ENCODE peak calls at places on chromosomes 12 and 14, in nine cellular contexts. P is WTC11, H is A549, S is IMR-90, O is tibial artery, L is epithelial cell of esophagus, E is nephron progenitor cell, K is PC-3, A is retinal pigment epithelial cell. R is an unnamed sample.

GRCh38 chr12:105723066-105723465 is 392.6 kb downstream of the C12orf75 start:
- DNase-seq in H (no peak), A (no peak), S (no peak), E (no peak), K (no peak), P (no peak), O (no peak), L (no peak), R (no peak)

GRCh38 chr14:73463411-73463810 is 5.1 kb upstream of the NUMB start:
- DNase-seq in A (no peak), E (no peak), K (peak), H (no peak), O (peak), L (peak), P (no peak), S (peak), R (peak)

GRCh38 chr14:45893127-45893526 is 640.1 kb upstream of the MIS18BP1 start:
- DNase-seq in H (no peak), A (no peak), K (no peak), S (no peak), P (no peak), O (no peak), L (no peak), E (no peak), R (no peak)

GRCh38 chr12:53090105-53090504 is 7.4 kb upstream of the IGFBP6 start:
- DNase-seq in H (no peak), A (no peak), K (no peak), E (no peak), P (no peak), L (no peak), S (no peak), O (peak), R (no peak)

GRCh38 chr12:99704458-99704857 is 56.9 kb downstream of the GARIN6 start:
- DNase-seq in A (no peak), L (no peak), K (no peak), P (no peak), E (no peak), O (no peak), H (no peak), S (no peak), R (no peak)

GRCh38 chr12:114673169-114673833 is 10.7 kb downstream of the TBX3 start:
- DNase-seq in L (no peak), O (no peak), P (no peak), S (peak), A (no peak), E (no peak), K (peak), H (no peak), R (no peak)

GRCh38 chr12:27513155-27513824 is 10.7 kb upstream of the PPFIBP1 start:
- DNase-seq in P (no peak), L (no peak), H (no peak), A (no peak), S (no peak), K (no peak), O (no peak), E (no peak), R (no peak)

GRCh38 chr12:45329238-45329637 is 113.3 kb downstream of the ANO6 start:
- DNase-seq in S (no peak), O (no peak), A (no peak), E (no peak), L (no peak), H (no peak), K (no peak), P (no peak), R (peak)

GRCh38 chr14:55448146-55448614 is 7.8 kb upstream of the TBPL2 start:
- DNase-seq in E (no peak), O (no peak), K (peak), P (no peak), A (peak), S (peak), H (peak), L (peak), R (peak)

GRCh38 chr12:82740129-82741000 is 53.7 kb downstream of the TMTC2 start:
- DNase-seq in S (peak), H (peak), A (peak), K (peak), P (no peak), E (no peak), L (peak), O (no peak), R (peak)

GRCh38 chr14:77612011-77612620 is 4.3 kb downstream of the SPTLC2 start:
- DNase-seq in P (no peak), L (peak), H (no peak), O (no peak), E (no peak), K (peak), A (no peak), S (peak), R (no peak)

GRCh38 chr12:124392271-124392990 is 97.5 kb downstream of the RFLNA start:
- DNase-seq in H (peak), A (no peak), S (peak), E (peak), P (peak), K (no peak), O (peak), L (no peak), R (peak)

GRCh38 chr14:102029956-102030355 is 56.9 kb downstream of the HSP90AA1 start:
- DNase-seq in O (no peak), L (no peak), A (peak), P (no peak), H (no peak), E (no peak), S (peak), K (peak), R (no peak)

GRCh38 chr12:15276088-15276698 is 46.1 kb upstream of the PTPRO start:
- DNase-seq in K (peak), S (peak), A (no peak), O (no peak), E (peak), P (no peak), H (peak), L (peak), R (peak)

GRCh38 chr12:72610854-72611358 is 338.7 kb downstream of the TRHDE start:
- DNase-seq in E (no peak), O (no peak), P (peak), A (no peak), H (no peak), S (no peak), K (no peak), L (no peak), R (no peak)

GRCh38 chr14:65015391-65015790 is 28.7 kb downstream of the FNTB start:
- DNase-seq in P (no peak), H (no peak), S (no peak), E (no peak), O (no peak), A (no peak), L (no peak), K (no peak), R (no peak)

GRCh38 chr12:100908501-100908900 is 113.9 kb downstream of the ANO4 start:
- DNase-seq in E (no peak), H (no peak), P (no peak), O (no peak), L (peak), S (peak), K (no peak), A (peak), R (peak)

GRCh38 chr14:105092124-105092911 is 27.1 kb upstream of the GPR132 start:
- DNase-seq in S (no peak), L (peak), A (no peak), O (peak), E (peak), P (no peak), H (peak), K (peak), R (peak)

GRCh38 chr12:132489078-132489601 is 811 bp upstream of the FBRSL1 start:
- DNase-seq in E (peak), P (no peak), H (no peak), A (no peak), O (peak), K (no peak), S (no peak), L (no peak), R (no peak)

GRCh38 chr12:104479141-104479662 is 22.5 kb downstream of the CHST11 start:
- DNase-seq in H (no peak), L (no peak), K (no peak), A (no peak), P (no peak), S (no peak), E (no peak), O (no peak), R (no peak)

GRCh38 chr14:68651075-68651474 is 141.8 kb downstream of the ZFP36L1 start:
- DNase-seq in K (no peak), P (no peak), E (no peak), A (no peak), S (no peak), H (no peak), L (no peak), O (peak), R (no peak)

GRCh38 chr12:49332891-49333371 is 4.1 kb downstream of the C1QL4 start:
- DNase-seq in S (no peak), E (no peak), P (no peak), A (no peak), H (no peak), K (no peak), L (no peak), O (no peak), R (no peak)

GRCh38 chr14:104600141-104600643 is 4.4 kb downstream of the TMEM179 start:
- DNase-seq in A (no peak), S (no peak), O (peak), E (no peak), K (no peak), L (no peak), P (no peak), H (peak), R (no peak)

GRCh38 chr14:22046063-22046462 is 372.4 kb upstream of the OR4E1 start:
- DNase-seq in O (no peak), A (no peak), H (no peak), P (no peak), K (no peak), E (no peak), L (no peak), S (no peak), R (no peak)

GRCh38 chr12:108635201-108635996 is 1.7 kb upstream of the SELPLG start:
- DNase-seq in O (peak), H (no peak), S (peak), P (no peak), L (no peak), K (no peak), E (no peak), A (no peak), R (no peak)

GRCh38 chr12:46453428-46453827 is 80.9 kb upstream of the SLC38A2 start:
- DNase-seq in P (no peak), E (no peak), A (no peak), H (no peak), O (no peak), L (peak), K (peak), S (no peak), R (no peak)

GRCh38 chr14:33280646-33281045 is 342.0 kb downstream of the NPAS3 start:
- DNase-seq in O (no peak), K (peak), A (no peak), L (peak), H (no peak), P (no peak), E (no peak), S (no peak), R (peak)

GRCh38 chr12:76337583-76337982 is 10.6 kb downstream of the BBS10 start:
- DNase-seq in E (no peak), O (no peak), A (no peak), L (no peak), H (no peak), K (peak), P (no peak), S (peak), R (peak)

GRCh38 chr14:23602181-23603095 is 23.8 kb upstream of the JPH4 start:
- DNase-seq in E (no peak), K (no peak), L (no peak), H (no peak), S (no peak), A (no peak), P (no peak), O (no peak), R (no peak)

GRCh38 chr14:35378638-35379568 is 25.6 kb downstream of the NFKBIA start:
- DNase-seq in L (no peak), E (no peak), A (no peak), O (peak), P (no peak), H (no peak), K (no peak), S (no peak), R (no peak)

GRCh38 chr14:32826404-32827082 is 112.1 kb upstream of the NPAS3 start:
- DNase-seq in P (peak), K (peak), S (no peak), E (no peak), O (no peak), L (no peak), H (no peak), A (no peak), R (no peak)

GRCh38 chr12:113347-113746 is 46.8 kb downstream of the IQSEC3 start:
- DNase-seq in K (peak), H (no peak), O (no peak), L (no peak), A (no peak), S (peak), E (no peak), P (no peak), R (no peak)

GRCh38 chr12:44674866-44675265 is 201.2 kb downstream of the NELL2 start:
- DNase-seq in H (no peak), K (no peak), P (no peak), S (no peak), O (no peak), A (no peak), E (no peak), L (no peak), R (no peak)

GRCh38 chr12:22287776-22288621 is 46.5 kb downstream of the ST8SIA1 start:
- DNase-seq in L (peak), H (no peak), A (no peak), O (no peak), E (no peak), K (no peak), S (peak), P (peak), R (no peak)

GRCh38 chr12:68667896-68668295 is 18.9 kb upstream of the NUP107 start:
- DNase-seq in O (no peak), P (no peak), K (no peak), L (no peak), H (no peak), E (no peak), S (no peak), A (no peak), R (no peak)

GRCh38 chr12:68667286-68667685 is 19.5 kb upstream of the NUP107 start:
- DNase-seq in S (no peak), E (no peak), O (no peak), P (no peak), A (no peak), K (no peak), L (no peak), H (no peak), R (no peak)

GRCh38 chr12:68665016-68665569 is 21.7 kb upstream of the NUP107 start:
- DNase-seq in A (no peak), L (no peak), P (no peak), H (no peak), O (no peak), S (no peak), K (no peak), E (no peak), R (no peak)
- TF ChIP-seq CTCF in A (no peak), L (no peak), P (no peak), H (no peak), O (peak), S (no peak), K (peak), E (no peak), R (no peak)

DNA sequence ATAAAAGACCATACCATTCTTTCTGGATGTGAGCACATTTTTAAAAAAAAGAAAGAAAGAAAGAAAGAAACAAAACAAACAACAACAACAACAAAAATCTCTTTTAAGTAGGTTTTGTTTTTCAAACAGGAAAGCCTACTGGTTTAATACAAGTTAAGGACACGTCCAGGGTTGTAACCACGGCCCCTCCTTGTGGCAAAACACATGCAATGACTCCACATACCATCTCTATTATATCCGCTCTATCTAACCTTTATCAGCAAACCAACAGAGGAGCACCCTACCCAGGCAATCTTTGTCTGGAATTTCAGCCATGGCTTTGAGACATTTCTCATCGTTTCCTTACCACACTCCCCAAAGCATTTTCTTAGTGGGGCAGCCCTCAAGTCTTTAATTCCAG is 360.5 kb upstream of the TMPO start:
- DNase-seq in A (peak), P (peak), H (no peak), O (no peak), K (peak), E (peak), S (no peak), L (peak), R (peak)
- TF ChIP-seq CTCF in A (peak), P (peak), H (peak), O (no peak), K (peak), E (peak), S (no peak), L (peak), R (peak)

GRCh38 chr12:32947203-32947795 is 50.7 kb upstream of the PKP2 start:
- DNase-seq in K (peak), S (no peak), H (peak), O (no peak), A (peak), E (no peak), L (peak), P (no peak), R (peak)
- TF ChIP-seq CTCF in K (peak), S (no peak), H (peak), O (no peak), A (peak), E (no peak), L (peak), P (no peak), R (peak)

DNA sequence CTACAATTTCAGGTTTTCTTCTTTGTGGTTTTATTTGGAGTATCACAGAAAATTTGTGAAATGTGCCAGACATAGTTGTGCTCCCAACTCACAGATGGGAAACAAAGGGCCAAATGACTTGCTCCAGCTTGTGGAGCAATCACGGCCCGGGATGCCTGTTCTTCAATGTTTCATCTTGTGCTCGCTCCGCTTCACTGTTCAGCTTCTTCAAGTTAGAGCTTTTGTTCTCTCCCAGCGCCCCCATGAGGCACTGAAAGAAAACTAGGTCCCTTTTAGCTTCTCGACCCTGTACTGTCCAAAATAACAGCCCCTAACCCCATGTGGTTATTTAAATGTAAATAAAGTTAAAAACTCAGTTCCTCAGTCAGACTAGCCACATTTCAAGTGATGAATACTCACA is 187.9 kb upstream of the STXBP6 start:
- DNase-seq in H (no peak), S (peak), L (peak), P (peak), K (no peak), E (peak), A (no peak), O (no peak), R (no peak)
- TF ChIP-seq CTCF in H (no peak), S (peak), L (no peak), P (no peak), K (no peak), E (peak), A (no peak), O (no peak), R (no peak)

DNA sequence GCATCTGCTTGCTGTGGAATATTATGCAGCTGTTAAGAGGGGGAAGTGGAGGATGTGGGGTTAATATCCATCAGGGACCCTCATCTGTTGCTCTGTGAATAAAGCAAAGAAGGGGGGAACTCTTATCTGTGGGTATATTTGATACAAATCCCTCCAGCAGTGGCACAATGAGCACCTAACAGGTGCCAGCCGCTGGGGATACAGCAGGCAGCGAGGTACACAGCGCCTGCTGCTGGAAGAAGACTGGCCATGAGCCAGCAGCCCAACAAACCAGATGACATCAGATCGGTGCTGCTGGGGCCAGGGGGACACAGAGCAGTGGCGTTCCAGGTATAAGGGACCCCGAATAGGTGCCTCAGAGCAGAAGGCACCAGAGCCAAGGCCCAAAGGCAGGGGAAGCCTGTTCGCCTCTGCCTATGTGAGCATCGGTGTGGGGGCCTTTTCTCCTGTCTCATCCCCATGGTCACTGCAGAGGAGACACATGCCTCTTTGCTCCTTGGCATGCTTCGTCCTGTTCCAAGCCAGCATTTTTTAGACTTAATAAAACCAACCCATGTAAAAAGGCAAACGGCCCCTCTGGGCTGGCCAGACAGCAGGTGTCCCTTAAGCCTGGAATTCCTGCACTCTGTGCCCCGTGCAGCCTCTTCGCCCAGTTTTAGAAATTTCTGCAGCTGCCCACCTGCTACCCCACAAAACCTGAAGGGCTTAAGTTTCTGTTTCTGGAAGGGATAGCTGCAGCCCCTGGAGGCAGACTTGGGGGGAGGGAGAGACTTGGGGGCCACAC is 1.6 kb upstream of the CKB start:
- DNase-seq in O (no peak), L (no peak), A (no peak), S (no peak), P (no peak), K (no peak), E (no peak), H (no peak), R (no peak)
- TF ChIP-seq CTCF in O (no peak), L (no peak), A (no peak), S (no peak), P (no peak), K (peak), E (no peak), H (peak), R (no peak)

GRCh38 chr12:2548095-2548494 is 246.7 kb upstream of the FKBP4 start:
- DNase-seq in L (no peak), H (no peak), K (no peak), O (no peak), P (no peak), E (no peak), A (no peak), S (peak), R (no peak)
- TF ChIP-seq CTCF in L (no peak), H (no peak), K (no peak), O (no peak), P (no peak), E (no peak), A (no peak), S (peak), R (no peak)

GRCh38 chr12:115922952-115923564 is 354.4 kb downstream of the MED13L start:
- DNase-seq in L (no peak), H (peak), P (no peak), O (no peak), K (peak), A (no peak), E (no peak), S (no peak), R (peak)
- TF ChIP-seq CTCF in L (no peak), H (peak), P (no peak), O (no peak), K (peak), A (peak), E (no peak), S (peak), R (no peak)

GRCh38 chr12:54398995-54399793 is 14.7 kb upstream of the ZNF385A start:
- DNase-seq in L (peak), P (peak), K (peak), E (peak), S (peak), H (peak), O (peak), A (no peak), R (peak)
- TF ChIP-seq CTCF in L (peak), P (peak), K (peak), E (peak), S (peak), H (peak), O (peak), A (peak), R (peak)

GRCh38 chr14:61260939-61261776 is 20.0 kb downstream of the TMEM30B start:
- DNase-seq in K (peak), O (peak), L (peak), E (no peak), P (no peak), S (peak), A (no peak), H (no peak), R (peak)
- TF ChIP-seq CTCF in K (peak), O (no peak), L (no peak), E (no peak), P (no peak), S (peak), A (no peak), H (no peak), R (no peak)